ENCODE peak calls at places on chromosome 7, in four cellular contexts. One of them, this sample, is unnamed.

GRCh38 chr7:73717991-73718405 is 1.5 kb downstream of the STX1A start:
- DNase-seq in HepG2: no peak
- DNase-seq in A549: no peak
- DNase-seq in GM12878: no peak
- DNase-seq in this sample: peak

GRCh38 chr7:111756687-111757178 is 194.4 kb upstream of the IMMP2L start:
- DNase-seq in HepG2: no peak
- DNase-seq in A549: no peak
- DNase-seq in GM12878: no peak
- DNase-seq in this sample: no peak

GRCh38 chr7:101635484-101635883 is 6.4 kb upstream of the MYL10 start:
- DNase-seq in HepG2: no peak
- DNase-seq in A549: no peak
- DNase-seq in GM12878: no peak
- DNase-seq in this sample: no peak

GRCh38 chr7:6430271-6430940 is 17.3 kb downstream of the DAGLB start:
- DNase-seq in HepG2: no peak
- DNase-seq in A549: no peak
- DNase-seq in GM12878: no peak
- DNase-seq in this sample: no peak

GRCh38 chr7:50513166-50513871 is 51.9 kb downstream of the DDC start:
- DNase-seq in HepG2: no peak
- DNase-seq in A549: no peak
- DNase-seq in GM12878: no peak
- DNase-seq in this sample: no peak

GRCh38 chr7:135341049-135341448 is 107.4 kb downstream of the STRA8 start:
- DNase-seq in HepG2: peak
- DNase-seq in A549: no peak
- DNase-seq in GM12878: no peak
- DNase-seq in this sample: no peak

GRCh38 chr7:218316-218715 is 25.9 kb downstream of the FAM20C start:
- DNase-seq in HepG2: no peak
- DNase-seq in A549: no peak
- DNase-seq in GM12878: no peak
- DNase-seq in this sample: no peak

GRCh38 chr7:134613623-134614347 is 32.9 kb upstream of the BPGM start:
- DNase-seq in HepG2: no peak
- DNase-seq in A549: peak
- DNase-seq in GM12878: no peak
- DNase-seq in this sample: no peak

GRCh38 chr7:74283858-74284447 is 5.3 kb upstream of the CLIP2 start:
- DNase-seq in HepG2: no peak
- DNase-seq in A549: no peak
- DNase-seq in GM12878: no peak
- DNase-seq in this sample: peak

GRCh38 chr7:130275826-130276291 is 9.2 kb downstream of the CPA2 start:
- DNase-seq in HepG2: no peak
- DNase-seq in A549: no peak
- DNase-seq in GM12878: no peak
- DNase-seq in this sample: no peak

GRCh38 chr7:27174077-27175004 is at the start of gene HOXA10:
- DNase-seq in HepG2: no peak
- DNase-seq in A549: no peak
- DNase-seq in GM12878: no peak
- DNase-seq in this sample: no peak

GRCh38 chr7:31687024-31687423 is at the start of gene PPP1R17:
- DNase-seq in HepG2: no peak
- DNase-seq in A549: no peak
- DNase-seq in GM12878: no peak
- DNase-seq in this sample: no peak

GRCh38 chr7:43658718-43659548 is 70.4 kb downstream of the COA1 start:
- DNase-seq in HepG2: peak
- DNase-seq in A549: peak
- DNase-seq in GM12878: no peak
- DNase-seq in this sample: no peak

GRCh38 chr7:2478387-2478760 is 2.2 kb upstream of the GRIFIN start:
- DNase-seq in HepG2: no peak
- DNase-seq in A549: peak
- DNase-seq in GM12878: no peak
- DNase-seq in this sample: peak

GRCh38 chr7:86665669-86666068 is 22.0 kb downstream of the GRM3 start:
- DNase-seq in HepG2: no peak
- DNase-seq in A549: no peak
- DNase-seq in GM12878: no peak
- DNase-seq in this sample: no peak

GRCh38 chr7:44194069-44194468 is 4.8 kb upstream of the GCK start:
- DNase-seq in HepG2: no peak
- DNase-seq in A549: no peak
- DNase-seq in GM12878: no peak
- DNase-seq in this sample: no peak

GRCh38 chr7:42068554-42069280 is 168.3 kb downstream of the GLI3 start:
- DNase-seq in HepG2: no peak
- DNase-seq in A549: no peak
- DNase-seq in GM12878: no peak
- DNase-seq in this sample: no peak

GRCh38 chr7:39089194-39089593 is 111.5 kb downstream of the POU6F2 start:
- DNase-seq in HepG2: no peak
- DNase-seq in A549: no peak
- DNase-seq in GM12878: no peak
- DNase-seq in this sample: no peak

GRCh38 chr7:16755397-16755796 is 1.8 kb downstream of the TSPAN13 start:
- DNase-seq in HepG2: no peak
- DNase-seq in A549: no peak
- DNase-seq in GM12878: no peak
- DNase-seq in this sample: no peak

GRCh38 chr7:99340659-99341058 is 15.0 kb downstream of the ARPC1A start:
- DNase-seq in HepG2: no peak
- DNase-seq in A549: no peak
- DNase-seq in GM12878: no peak
- DNase-seq in this sample: no peak

GRCh38 chr7:37921340-37921805 is 933 bp downstream of the EPDR1 start:
- DNase-seq in HepG2: peak
- DNase-seq in A549: peak
- DNase-seq in GM12878: no peak
- DNase-seq in this sample: peak

GRCh38 chr7:99729501-99730261 is 5.3 kb downstream of the CYP3A7 start:
- DNase-seq in HepG2: peak
- DNase-seq in A549: peak
- DNase-seq in GM12878: no peak
- DNase-seq in this sample: no peak

GRCh38 chr7:132225216-132226030 is 350.8 kb downstream of the PLXNA4 start:
- DNase-seq in HepG2: peak
- DNase-seq in A549: peak
- DNase-seq in GM12878: no peak
- DNase-seq in this sample: no peak

GRCh38 chr7:116185956-116186355 is 24.4 kb upstream of the TES start:
- DNase-seq in HepG2: no peak
- DNase-seq in A549: no peak
- DNase-seq in GM12878: no peak
- DNase-seq in this sample: no peak

GRCh38 chr7:55657654-55658053 is 85.4 kb upstream of the VOPP1 start:
- DNase-seq in HepG2: no peak
- DNase-seq in A549: no peak
- DNase-seq in GM12878: peak
- DNase-seq in this sample: no peak

GRCh38 chr7:27606270-27607209 is 56.1 kb downstream of the HIBADH start:
- DNase-seq in HepG2: peak
- DNase-seq in A549: peak
- DNase-seq in GM12878: no peak
- DNase-seq in this sample: no peak

GRCh38 chr7:111437736-111438135 is 124.6 kb downstream of the IMMP2L start:
- DNase-seq in HepG2: no peak
- DNase-seq in A549: no peak
- DNase-seq in GM12878: no peak
- DNase-seq in this sample: no peak

GRCh38 chr7:19061331-19061730 is 56.1 kb downstream of the TWIST1 start:
- DNase-seq in HepG2: no peak
- DNase-seq in A549: no peak
- DNase-seq in GM12878: no peak
- DNase-seq in this sample: no peak

GRCh38 chr7:103857435-103857834 is 132.0 kb downstream of the RELN start:
- DNase-seq in HepG2: no peak
- DNase-seq in A549: peak
- DNase-seq in GM12878: no peak
- DNase-seq in this sample: no peak

GRCh38 chr7:142319970-142320369 is 62.1 kb upstream of the PRSS58 start:
- DNase-seq in HepG2: no peak
- DNase-seq in A549: no peak
- DNase-seq in GM12878: no peak
- DNase-seq in this sample: peak

GRCh38 chr7:47940482-47941001 is 7.7 kb downstream of the PKD1L1 start:
- DNase-seq in HepG2: no peak
- DNase-seq in A549: no peak
- DNase-seq in GM12878: no peak
- DNase-seq in this sample: no peak

GRCh38 chr7:19747740-19748339 is 25.6 kb downstream of the TMEM196 start:
- DNase-seq in HepG2: peak
- DNase-seq in A549: peak
- DNase-seq in GM12878: no peak
- DNase-seq in this sample: peak

GRCh38 chr7:45054442-45054841 is 34.3 kb downstream of the NACAD start:
- DNase-seq in HepG2: no peak
- DNase-seq in A549: no peak
- DNase-seq in GM12878: no peak
- DNase-seq in this sample: no peak

GRCh38 chr7:5584821-5585220 is 161.2 kb upstream of the TNRC18 start:
- DNase-seq in HepG2: peak
- DNase-seq in A549: no peak
- DNase-seq in GM12878: no peak
- DNase-seq in this sample: no peak

GRCh38 chr7:114979388-114979787 is 57.5 kb downstream of the MDFIC start:
- DNase-seq in HepG2: no peak
- DNase-seq in A549: no peak
- DNase-seq in GM12878: no peak
- DNase-seq in this sample: no peak

GRCh38 chr7:101693498-101694091 is 64.5 kb upstream of the MYL10 start:
- DNase-seq in HepG2: peak
- DNase-seq in A549: no peak
- DNase-seq in GM12878: no peak
- DNase-seq in this sample: no peak

GRCh38 chr7:95828824-95829428 is 56.6 kb downstream of the DYNC1I1 start:
- DNase-seq in HepG2: no peak
- DNase-seq in A549: no peak
- DNase-seq in GM12878: no peak
- DNase-seq in this sample: no peak

GRCh38 chr7:85573346-85573745 is 386.5 kb upstream of the SEMA3D start:
- DNase-seq in HepG2: no peak
- DNase-seq in A549: no peak
- DNase-seq in GM12878: no peak
- DNase-seq in this sample: no peak

DNA sequence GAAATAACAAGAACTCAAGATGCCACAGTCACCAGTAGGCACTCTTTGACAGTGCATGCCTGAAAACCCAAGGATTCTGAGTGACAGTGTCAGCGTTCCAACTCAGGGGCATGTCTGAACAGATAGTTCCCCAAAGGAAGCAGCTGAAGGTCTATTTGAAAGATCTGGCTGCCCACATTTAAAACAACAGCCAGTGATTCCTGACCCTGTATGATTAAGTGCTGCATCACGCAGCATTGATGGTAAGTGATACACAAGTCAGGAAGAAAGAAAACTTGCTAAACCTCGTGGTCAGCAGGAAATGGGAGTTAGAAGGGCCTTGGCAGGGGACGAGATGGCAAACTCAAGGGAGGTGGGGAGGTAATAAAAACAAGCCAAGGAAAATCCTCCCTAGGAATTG is 1013.1 kb downstream of the TYW1 start:
- DNase-seq in HepG2: no peak
- DNase-seq in A549: no peak
- DNase-seq in GM12878: no peak
- DNase-seq in this sample: no peak
- TF ChIP-seq BHLHE40 in HepG2: no peak
- TF ChIP-seq BHLHE40 in A549: no peak
- TF ChIP-seq BHLHE40 in GM12878: no peak
- TF ChIP-seq BHLHE40 in this sample: no peak

DNA sequence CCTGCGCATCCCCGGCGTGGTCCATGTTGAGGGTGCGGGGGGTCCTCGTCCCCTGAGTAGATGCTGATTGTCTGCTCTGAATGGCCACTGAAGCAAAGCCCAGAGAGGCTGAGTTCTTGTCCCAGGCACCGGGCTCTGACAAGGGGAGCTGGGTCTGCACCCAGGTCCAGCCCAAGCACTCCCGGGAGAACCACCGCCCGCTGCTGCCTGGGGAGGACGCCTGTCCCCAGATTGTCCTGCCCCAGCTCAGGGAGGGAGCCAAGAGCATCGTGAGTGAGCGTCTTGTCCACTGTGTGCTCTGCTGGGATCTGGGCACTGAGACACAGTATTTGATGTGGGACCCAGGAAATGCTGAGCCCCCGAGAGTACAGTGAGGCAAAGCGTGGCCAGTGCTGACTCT is 143.8 kb downstream of the DNAJB6 start:
- DNase-seq in HepG2: no peak
- DNase-seq in A549: no peak
- DNase-seq in GM12878: no peak
- DNase-seq in this sample: no peak
- TF ChIP-seq ESRRA in HepG2: no peak
- TF ChIP-seq ESRRA in A549: no peak
- TF ChIP-seq ESRRA in GM12878: no peak
- TF ChIP-seq ESRRA in this sample: no peak

GRCh38 chr7:64876792-64877713 is 26.0 kb upstream of the ZNF273 start:
- DNase-seq in HepG2: no peak
- DNase-seq in A549: no peak
- DNase-seq in GM12878: no peak
- DNase-seq in this sample: peak
- TF ChIP-seq BHLHE40 in HepG2: no peak
- TF ChIP-seq BHLHE40 in A549: no peak
- TF ChIP-seq BHLHE40 in GM12878: no peak
- TF ChIP-seq BHLHE40 in this sample: no peak

DNA sequence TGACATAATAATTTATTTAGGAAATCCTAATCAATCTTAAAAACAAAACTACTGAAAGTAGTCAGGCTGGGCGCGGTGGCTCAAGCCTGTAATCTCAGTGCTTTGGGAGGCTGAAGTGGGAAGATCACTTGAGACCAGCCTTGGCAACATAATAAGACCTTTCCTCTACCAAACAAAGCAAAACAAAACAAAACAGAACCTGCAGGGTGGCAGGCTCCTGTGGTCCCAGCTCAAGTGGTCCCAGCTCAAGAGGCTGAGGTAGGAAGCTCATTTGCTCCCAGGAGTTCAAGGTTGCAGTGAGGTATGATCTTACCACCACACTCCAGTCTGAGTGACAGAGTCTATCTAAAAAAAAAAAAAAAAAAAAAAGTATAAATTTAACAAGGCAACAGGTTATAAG is 748.0 kb downstream of the CNTNAP2 start:
- DNase-seq in HepG2: no peak
- DNase-seq in A549: no peak
- DNase-seq in GM12878: no peak
- DNase-seq in this sample: no peak
- TF ChIP-seq ESRRA in HepG2: no peak
- TF ChIP-seq ESRRA in A549: no peak
- TF ChIP-seq ESRRA in GM12878: no peak
- TF ChIP-seq ESRRA in this sample: no peak

GRCh38 chr7:22667562-22668239 is 59.3 kb upstream of the IL6 start:
- DNase-seq in HepG2: no peak
- DNase-seq in A549: peak
- DNase-seq in GM12878: no peak
- DNase-seq in this sample: no peak
- TF ChIP-seq BHLHE40 in HepG2: no peak
- TF ChIP-seq BHLHE40 in A549: no peak
- TF ChIP-seq BHLHE40 in GM12878: no peak
- TF ChIP-seq BHLHE40 in this sample: peak

GRCh38 chr7:158329014-158329610 is 258.5 kb downstream of the PTPRN2 start:
- DNase-seq in HepG2: no peak
- DNase-seq in A549: no peak
- DNase-seq in GM12878: no peak
- DNase-seq in this sample: no peak
- TF ChIP-seq ESRRA in HepG2: no peak
- TF ChIP-seq ESRRA in A549: no peak
- TF ChIP-seq ESRRA in GM12878: no peak
- TF ChIP-seq ESRRA in this sample: no peak